ENCODE peak calls at places on chromosome 16, in nine cellular contexts. J, V, K, M, P, N, U, X and B are unnamed samples.

GRCh38 chr16:53093162-53093744 is 38.5 kb downstream of the CHD9 start:
- DNase-seq in P (no peak), J (no peak), N (no peak), X (no peak), V (no peak), M (no peak), K (no peak), U (no peak), B (no peak)

GRCh38 chr16:75455677-75456076 is 8.8 kb downstream of the TMEM170A start:
- DNase-seq in J (no peak), P (no peak), X (no peak), N (no peak), K (no peak), M (no peak), U (no peak), V (peak), B (no peak)

GRCh38 chr16:80174416-80174815 is 366.4 kb upstream of the DYNLRB2 start:
- DNase-seq in X (no peak), N (no peak), J (no peak), V (no peak), K (no peak), M (peak), U (no peak), P (no peak), B (peak)

GRCh38 chr16:3444032-3444388 is 530 bp downstream of the NAA60 start:
- DNase-seq in N (no peak), V (peak), K (no peak), U (peak), P (peak), X (peak), J (no peak), M (peak), B (peak)

GRCh38 chr16:19410435-19411153 is 7.1 kb upstream of the TMC5 start:
- DNase-seq in M (no peak), K (peak), V (peak), P (no peak), X (no peak), U (no peak), J (no peak), N (peak), B (peak)

GRCh38 chr16:5108505-5109158 is 11.0 kb upstream of the EEF2KMT start:
- DNase-seq in J (no peak), X (no peak), N (no peak), U (no peak), P (no peak), V (no peak), M (no peak), K (no peak), B (no peak)

GRCh38 chr16:81140930-81141780 is 45.0 kb upstream of the GCSH start:
- DNase-seq in P (no peak), X (no peak), M (peak), J (no peak), U (no peak), K (no peak), N (no peak), V (peak), B (peak)

GRCh38 chr16:15636392-15636873 is 6.5 kb downstream of the MARF1 start:
- DNase-seq in X (no peak), V (no peak), K (peak), M (no peak), P (no peak), J (no peak), U (no peak), N (peak), B (no peak)

GRCh38 chr16:55292491-55292890 is 31.5 kb upstream of the IRX6 start:
- DNase-seq in J (no peak), V (peak), U (no peak), M (no peak), X (no peak), N (no peak), P (no peak), K (no peak), B (no peak)

GRCh38 chr16:88376835-88377726 is 5.7 kb upstream of the ZNF469 start:
- DNase-seq in M (no peak), V (no peak), X (no peak), U (no peak), K (no peak), J (no peak), P (no peak), N (no peak), B (peak)

GRCh38 chr16:30366511-30366910 is 3.8 kb downstream of the TBC1D10B start:
- DNase-seq in K (no peak), X (no peak), M (no peak), P (no peak), U (no peak), J (no peak), V (no peak), N (no peak), B (peak)

GRCh38 chr16:90019543-90020259 is 445 bp upstream of the DBNDD1 start:
- DNase-seq in P (no peak), V (peak), X (peak), M (peak), U (no peak), K (peak), J (peak), N (peak), B (peak)

GRCh38 chr16:86321491-86321890 is 188.8 kb upstream of the FOXF1 start:
- DNase-seq in V (no peak), U (no peak), K (no peak), N (no peak), J (no peak), X (no peak), P (no peak), M (no peak), B (no peak)

GRCh38 chr16:68737046-68737729 is at the start of gene CDH1:
- DNase-seq in M (no peak), J (peak), U (no peak), K (peak), V (peak), N (peak), P (no peak), X (no peak), B (no peak)

GRCh38 chr16:28495098-28495793 is 803 bp downstream of the APOBR start:
- DNase-seq in J (no peak), U (no peak), K (no peak), M (no peak), X (no peak), N (no peak), V (no peak), P (no peak), B (no peak)

GRCh38 chr16:28326881-28327610 is 34.7 kb downstream of the SBK1 start:
- DNase-seq in P (peak), U (peak), N (peak), J (peak), K (peak), X (peak), M (peak), V (peak), B (peak)

GRCh38 chr16:30526137-30526822 is at the start of gene ZNF768:
- DNase-seq in V (peak), M (peak), J (peak), K (peak), P (no peak), N (peak), U (peak), X (no peak), B (peak)

GRCh38 chr16:4309833-4310266 is 6.0 kb upstream of the GLIS2 start:
- DNase-seq in X (peak), N (peak), M (peak), K (peak), P (peak), V (peak), U (peak), J (no peak), B (peak)

GRCh38 chr16:66678314-66678713 is 18.2 kb downstream of the CMTM4 start:
- DNase-seq in K (no peak), P (no peak), N (no peak), J (no peak), U (no peak), V (no peak), X (no peak), M (no peak), B (peak)

GRCh38 chr16:84412262-84412661 is 43.9 kb downstream of the ATP2C2 start:
- DNase-seq in P (no peak), N (no peak), X (no peak), M (no peak), J (no peak), K (no peak), V (no peak), U (no peak), B (no peak)

GRCh38 chr16:74297296-74297665 is 667 bp downstream of the PSMD7 start:
- DNase-seq in N (peak), K (peak), V (peak), U (peak), P (no peak), J (peak), M (peak), X (peak), B (peak)

GRCh38 chr16:81657224-81657623 is 121.9 kb upstream of the PLCG2 start:
- DNase-seq in M (no peak), X (no peak), K (peak), P (no peak), J (no peak), V (no peak), U (no peak), N (no peak), B (no peak)

GRCh38 chr16:2159052-2159838 is 3.7 kb downstream of the TRAF7 start:
- DNase-seq in J (no peak), K (no peak), P (no peak), N (no peak), M (no peak), X (peak), U (no peak), V (peak), B (peak)

GRCh38 chr16:87661561-87661960 is 59.3 kb downstream of the JPH3 start:
- DNase-seq in N (no peak), V (peak), J (peak), M (peak), X (peak), U (peak), P (no peak), K (peak), B (peak)

GRCh38 chr16:70162041-70162451 is 11.5 kb upstream of the CLEC18C start:
- DNase-seq in K (peak), N (no peak), X (peak), P (no peak), M (peak), U (no peak), V (no peak), J (no peak), B (peak)

GRCh38 chr16:62638324-62638911 is 602.2 kb upstream of the CDH8 start:
- DNase-seq in K (no peak), V (no peak), U (no peak), M (no peak), P (no peak), N (no peak), J (no peak), X (no peak), B (no peak)

GRCh38 chr16:89308391-89309333 is 91.2 kb downstream of the ZNF778 start:
- DNase-seq in J (no peak), P (no peak), M (no peak), U (no peak), V (peak), X (no peak), N (no peak), K (no peak), B (no peak)

GRCh38 chr16:709651-710499 is 4.3 kb upstream of the FBXL16 start:
- DNase-seq in M (no peak), V (peak), J (no peak), U (no peak), K (no peak), N (no peak), P (peak), X (peak), B (peak)

GRCh38 chr16:86462334-86463084 is 47.8 kb upstream of the FOXF1 start:
- DNase-seq in N (no peak), V (no peak), P (no peak), X (no peak), M (no peak), K (no peak), U (no peak), J (no peak), B (no peak)

GRCh38 chr16:5075637-5076036 is 4.0 kb downstream of the ALG1 start:
- DNase-seq in V (no peak), U (no peak), J (no peak), X (no peak), K (no peak), M (no peak), N (no peak), P (no peak), B (no peak)

GRCh38 chr16:73418746-73419145 is 370.8 kb upstream of the ZFHX3 start:
- DNase-seq in V (no peak), K (no peak), X (no peak), U (no peak), N (no peak), P (no peak), J (no peak), M (no peak), B (no peak)

GRCh38 chr16:69186642-69187386 is at the start of gene SNTB2:
- DNase-seq in M (peak), N (peak), J (peak), U (peak), K (peak), P (peak), V (peak), X (no peak), B (peak)